ENCODE peak calls at places on chromosomes 6 and 20, in seven cellular contexts. L, Z, Q, K, G, V and E are unnamed samples.

GRCh38 chr6:137013738-137014602 is 30.8 kb downstream of the IL20RA start:
- DNase-seq in G (peak; percentile 77), Q (no peak), K (no peak), V (peak; percentile 71), Z (peak; percentile 66), L (peak; percentile 34), E (no peak)

GRCh38 chr6:81690073-81690472 is 62.4 kb downstream of the TENT5A start:
- DNase-seq in K (no peak), G (no peak), Z (no peak), V (no peak), L (no peak), Q (no peak), E (no peak)

GRCh38 chr20:31849306-31849930 is 4.0 kb upstream of the FOXS1 start:
- DNase-seq in L (no peak), Z (no peak), G (peak; percentile 70), K (no peak), V (peak; percentile 22), Q (no peak), E (no peak)

GRCh38 chr20:20593447-20594170 is 118.8 kb downstream of the RALGAPA2 start:
- DNase-seq in Q (peak; percentile 26), L (peak; percentile 62), K (no peak), V (peak; percentile 25), Z (peak; percentile 67), G (peak; percentile 91), E (no peak)

GRCh38 chr6:138727182-138727581 is 46.4 kb upstream of the CCDC28A start:
- DNase-seq in K (no peak), L (no peak), V (no peak), Z (no peak), Q (no peak), G (no peak), E (no peak)

GRCh38 chr20:62267543-62267942 is 29.2 kb downstream of the OSBPL2 start:
- DNase-seq in G (no peak), K (no peak), Z (no peak), L (no peak), V (no peak), Q (no peak), E (no peak)

GRCh38 chr6:31815025-31815838 is at the start of the genes HSPA1A and HSPA1L:
- DNase-seq in G (peak; percentile 98), Q (peak; percentile 86), K (peak; percentile 98), V (peak; percentile 95), L (no peak), Z (peak; percentile 91), E (no peak)

GRCh38 chr6:159762681-159763293 is 942 bp downstream of the ACAT2 start:
- DNase-seq in G (peak; percentile 20), L (peak; percentile 9), Z (no peak), K (no peak), V (peak; percentile 50), Q (no peak), E (no peak)

GRCh38 chr6:82362868-82363267 is 749 bp upstream of the TPBG start:
- DNase-seq in L (no peak), Q (peak; percentile 23), Z (peak; percentile 98), G (peak; percentile 47), V (no peak), K (peak; percentile 68), E (no peak)

GRCh38 chr20:18628330-18628941 is 40.6 kb downstream of the DTD1 start:
- DNase-seq in K (no peak), Z (no peak), V (peak; percentile 8), G (peak; percentile 80), Q (peak; percentile 37), L (no peak), E (no peak)

GRCh38 chr20:60330461-60330860 is 372.2 kb downstream of the CDH26 start:
- DNase-seq in K (no peak), Z (no peak), Q (no peak), G (no peak), L (no peak), V (no peak), E (no peak)

GRCh38 chr6:123276439-123277045 is 280.5 kb downstream of the CLVS2 start:
- DNase-seq in Z (peak; percentile 0), G (peak; percentile 47), Q (peak; percentile 3), L (peak; percentile 7), K (no peak), V (no peak), E (no peak)

GRCh38 chr6:28785962-28786679 is 137.7 kb downstream of the TRIM27 start:
- DNase-seq in V (no peak), G (no peak), Q (no peak), Z (no peak), L (no peak), K (no peak), E (no peak)

GRCh38 chr6:83429857-83430605 is 820 bp downstream of the ME1 start:
- DNase-seq in Q (peak; percentile 43), Z (peak; percentile 46), G (peak; percentile 35), L (peak; percentile 31), V (peak; percentile 59), K (no peak), E (no peak)

GRCh38 chr6:138944412-138944811 is 43.6 kb downstream of the REPS1 start:
- DNase-seq in Q (no peak), V (peak; percentile 87), L (no peak), G (no peak), K (no peak), Z (peak; percentile 75), E (no peak)

GRCh38 chr20:37007898-37008649 is 56.6 kb upstream of the SAMHD1 start:
- DNase-seq in V (peak; percentile 4), Q (no peak), L (peak; percentile 13), G (no peak), Z (peak; percentile 41), K (no peak), E (no peak)

GRCh38 chr6:41732601-41733348 is 2.6 kb downstream of the TFEB start:
- DNase-seq in Q (no peak), L (peak; percentile 87), K (no peak), Z (no peak), G (peak; percentile 33), V (peak; percentile 68), E (peak; percentile 41)

GRCh38 chr6:107832146-107833056 is 8.3 kb upstream of the SCML4 start:
- DNase-seq in K (no peak), L (no peak), Z (no peak), V (no peak), G (no peak), Q (no peak), E (no peak)

GRCh38 chr6:166911248-166911677 is 45.1 kb downstream of the RNASET2 start:
- DNase-seq in L (no peak), G (no peak), K (no peak), Z (no peak), V (no peak), Q (no peak), E (no peak)

GRCh38 chr6:138088307-138088744 is 18.9 kb downstream of the PERP start:
- DNase-seq in Z (peak; percentile 90), V (peak; percentile 95), Q (no peak), L (no peak), G (no peak), K (no peak), E (no peak)

GRCh38 chr6:3664641-3665041 is 86.9 kb downstream of the PXDC1 start:
- DNase-seq in G (peak; percentile 6), Z (no peak), L (no peak), V (no peak), Q (peak; percentile 23), K (no peak), E (no peak)

GRCh38 chr20:12321746-12322145 is 404.1 kb downstream of the BTBD3 start:
- DNase-seq in G (no peak), Q (no peak), L (no peak), Z (no peak), V (no peak), K (no peak), E (no peak)

GRCh38 chr6:37569999-37570776 is 70.5 kb upstream of the CCDC167 start:
- DNase-seq in L (no peak), Z (no peak), G (no peak), V (no peak), Q (no peak), K (no peak), E (no peak)

GRCh38 chr6:8066108-8066507 is 1.9 kb upstream of the BLOC1S5 start:
- DNase-seq in K (no peak), L (no peak), V (no peak), Q (no peak), G (peak; percentile 36), Z (no peak), E (no peak)

GRCh38 chr6:151289399-151290007 is 49.7 kb downstream of the AKAP12 start:
- DNase-seq in G (no peak), V (no peak), L (peak; percentile 21), Q (no peak), K (no peak), Z (no peak), E (no peak)

DNA sequence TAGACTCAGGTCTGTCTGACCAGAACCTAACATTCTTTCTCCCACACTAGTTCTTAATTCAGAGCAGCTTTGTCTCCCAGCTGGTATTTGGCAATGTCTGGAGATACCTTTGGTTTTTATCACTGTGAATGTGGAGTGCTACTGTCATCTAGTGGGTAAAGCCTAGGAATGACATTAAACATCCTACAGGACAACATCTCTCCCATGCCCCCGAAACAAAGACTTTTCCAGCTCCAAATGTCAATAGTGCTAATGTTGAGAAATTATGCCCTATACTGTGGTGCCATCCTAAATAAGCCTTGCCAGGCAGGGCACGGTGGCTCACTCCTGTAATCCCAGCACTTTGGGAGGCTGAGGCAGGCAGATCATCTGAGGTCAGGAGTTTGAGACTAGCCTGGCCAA is 4.2 kb upstream of the TTPAL start:
- DNase-seq in G (peak; percentile 36), V (peak; percentile 60), K (no peak), Z (peak; percentile 93), L (no peak), Q (no peak), E (no peak)
- TF ChIP-seq CTCF in G (peak; percentile 48), V (peak; percentile 53), K (peak; percentile 20), Z (peak; percentile 96), L (peak; percentile 9), Q (peak; percentile 37), E (peak; percentile 79)

GRCh38 chr6:50180646-50181045 is 130.9 kb upstream of the DEFB112 start:
- DNase-seq in Z (no peak), L (peak; percentile 24), G (no peak), K (no peak), V (peak; percentile 8), Q (no peak), E (no peak)

GRCh38 chr6:50187212-50188055 is 137.7 kb upstream of the DEFB112 start:
- DNase-seq in K (no peak), Q (no peak), V (no peak), L (no peak), Z (no peak), G (no peak), E (no peak)

GRCh38 chr6:50185006-50185405 is 135.3 kb upstream of the DEFB112 start:
- DNase-seq in G (peak; percentile 76), Q (no peak), Z (peak; percentile 0), V (no peak), L (no peak), K (no peak), E (no peak)
- TF ChIP-seq CTCF in G (peak; percentile 86), Q (peak; percentile 39), Z (no peak), V (peak; percentile 42), L (peak; percentile 44), K (no peak), E (peak; percentile 42)

DNA sequence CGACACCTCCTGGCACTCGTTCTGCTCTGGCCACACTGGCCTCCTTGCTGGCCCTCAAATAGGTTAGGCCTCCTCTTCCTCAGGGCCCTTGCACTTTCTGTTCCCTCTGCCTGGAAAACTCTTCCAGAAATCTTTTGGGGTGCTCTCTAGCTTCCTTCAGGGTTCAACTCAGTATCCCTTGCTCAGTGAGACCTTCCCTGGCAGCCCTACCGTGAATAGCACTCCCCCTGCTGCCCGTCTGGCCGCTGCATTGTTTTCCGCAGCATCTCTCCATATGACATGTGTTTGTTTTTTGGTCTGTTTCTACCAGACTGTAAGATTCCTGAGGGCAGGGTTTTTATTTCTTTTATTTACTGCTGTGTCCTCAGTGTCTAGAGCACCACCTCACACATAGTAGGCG is 6.7 kb downstream of the DDX27 start:
- DNase-seq in Q (no peak), Z (no peak), G (no peak), V (no peak), L (no peak), K (no peak), E (no peak)
- TF ChIP-seq CTCF in Q (no peak), Z (no peak), G (peak; percentile 41), V (no peak), L (no peak), K (no peak), E (no peak)

GRCh38 chr6:170269151-170269872 is 21.6 kb downstream of the DLL1 start:
- DNase-seq in G (no peak), K (no peak), Q (peak; percentile 50), V (no peak), Z (no peak), L (no peak), E (no peak)
- TF ChIP-seq CTCF in G (no peak), K (no peak), Q (no peak), V (no peak), Z (no peak), L (no peak), E (no peak)